ENCODE peak calls at places on chromosomes 13 and 19, in six cellular contexts. V is K562, A is HepG2, M is SK-N-SH, Y is H1, P is GM12878. E is an unnamed sample.

GRCh38 chr13:51844862-51845573 is at the start of gene TMEM272:
- DNase-seq in Y (peak; percentile 94), V (peak; percentile 86), P (no peak), M (peak; percentile 87), A (peak; percentile 43), E (peak; percentile 45)

GRCh38 chr19:35545001-35545854 is at the start of gene TMEM147:
- DNase-seq in V (peak; percentile 97), Y (peak; percentile 95), M (peak; percentile 100), P (no peak), A (peak; percentile 72), E (peak; percentile 100)

GRCh38 chr19:3743486-3743885 is 18.0 kb downstream of the APBA3 start:
- DNase-seq in Y (no peak), P (no peak), V (peak; percentile 55), M (no peak), A (no peak), E (no peak)

GRCh38 chr13:114258589-114258988 is 22.8 kb upstream of the UPF3A start:
- DNase-seq in A (no peak), M (no peak), V (no peak), P (no peak), Y (no peak), E (no peak)

GRCh38 chr19:50497030-50497420 is 14.0 kb downstream of the JOSD2 start:
- DNase-seq in P (no peak), A (no peak), M (no peak), V (no peak), Y (no peak), E (no peak)

GRCh38 chr19:47444388-47444821 is 25.1 kb upstream of the MEIS3 start:
- DNase-seq in P (no peak), V (peak; percentile 66), M (no peak), A (no peak), Y (peak; percentile 85), E (no peak)

GRCh38 chr19:43524922-43525835 is 1.8 kb downstream of the ETHE1 start:
- DNase-seq in P (peak; percentile 44), A (peak; percentile 87), Y (peak; percentile 63), V (no peak), M (no peak), E (no peak)

GRCh38 chr13:34358811-34359513 is 541.0 kb downstream of the RFC3 start:
- DNase-seq in Y (no peak), V (no peak), P (no peak), M (no peak), A (no peak), E (no peak)

GRCh38 chr19:35306473-35307246 is 14.7 kb downstream of the MAG start:
- DNase-seq in M (no peak), V (no peak), Y (no peak), P (no peak), A (peak; percentile 61), E (no peak)

GRCh38 chr13:103833453-103833852 is 767.2 kb upstream of the SLC10A2 start:
- DNase-seq in A (no peak), V (no peak), M (no peak), P (no peak), Y (no peak), E (no peak)

GRCh38 chr13:33797622-33798021 is 20.3 kb upstream of the RFC3 start:
- DNase-seq in P (no peak), A (no peak), V (no peak), Y (no peak), M (no peak), E (no peak)

GRCh38 chr13:103730407-103730806 is 664.2 kb upstream of the SLC10A2 start:
- DNase-seq in A (no peak), M (peak; percentile 4), P (no peak), V (no peak), Y (no peak), E (no peak)

GRCh38 chr19:56167064-56167578 is 8.7 kb upstream of the GALP start:
- DNase-seq in Y (no peak), P (no peak), A (no peak), V (no peak), M (no peak), E (no peak)

GRCh38 chr13:97976551-97977375 is 23.3 kb downstream of the IPO5 start:
- DNase-seq in Y (peak; percentile 94), V (peak; percentile 48), M (peak; percentile 75), A (no peak), P (no peak), E (peak; percentile 36)

DNA sequence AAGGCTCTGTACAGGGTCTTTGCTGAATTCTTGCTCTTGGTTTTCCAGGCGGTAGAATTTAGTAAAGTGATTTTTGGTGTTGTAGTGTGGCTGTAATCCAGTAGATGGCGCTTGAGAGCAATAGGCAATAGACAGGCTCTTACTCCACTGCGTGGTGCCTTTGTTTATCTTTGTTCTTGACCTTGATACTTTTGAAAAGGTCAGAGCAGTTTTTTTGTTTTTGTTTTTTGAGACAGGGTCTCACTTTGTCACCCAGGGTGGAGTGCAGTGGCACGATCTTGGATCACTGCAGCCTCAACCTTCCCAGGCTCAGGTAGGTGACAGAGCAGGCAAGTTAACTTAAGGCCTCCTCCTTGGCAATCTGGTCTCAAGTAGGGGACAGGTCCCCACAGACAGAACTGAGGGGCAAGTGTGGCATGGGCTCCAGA is 12.2 kb upstream of the LILRA5 start:
- DNase-seq in Y (peak; percentile 65), A (peak; percentile 30), M (peak; percentile 59), P (no peak), V (peak; percentile 70), E (no peak)
- TF ChIP-seq TAF1 in Y (no peak), A (no peak), M (no peak), P (no peak), V (no peak), E (no peak)

GRCh38 chr13:99198630-99199029 is 2.0 kb upstream of the UBAC2 start:
- DNase-seq in V (no peak), A (no peak), Y (no peak), M (no peak), P (no peak), E (no peak)
- TF ChIP-seq POLR2AphosphoS5 in V (no peak), A (no peak), Y (no peak), M (no peak), P (no peak), E (no peak)

GRCh38 chr13:94251801-94252200 is 227.7 kb downstream of the DCT start:
- DNase-seq in P (no peak), A (no peak), V (no peak), M (no peak), Y (no peak), E (no peak)

GRCh38 chr13:94252209-94252608 is 227.3 kb downstream of the DCT start:
- DNase-seq in A (no peak), Y (no peak), P (no peak), V (no peak), M (no peak), E (no peak)

GRCh38 chr13:94254737-94255136 is 224.7 kb downstream of the DCT start:
- DNase-seq in Y (no peak), A (no peak), M (no peak), P (no peak), V (no peak), E (no peak)

GRCh38 chr13:94261163-94261562 is 218.3 kb downstream of the DCT start:
- DNase-seq in V (no peak), A (no peak), P (no peak), Y (no peak), M (no peak), E (no peak)

GRCh38 chr13:94256671-94257070 is 222.8 kb downstream of the DCT start:
- DNase-seq in A (no peak), V (no peak), M (no peak), Y (no peak), P (no peak), E (no peak)
- TF ChIP-seq TAF1 in A (no peak), V (no peak), M (no peak), Y (no peak), P (no peak), E (no peak)

GRCh38 chr13:50081106-50081898 is 66.1 kb downstream of the KCNRG start:
- DNase-seq in Y (peak; percentile 76), M (peak; percentile 68), A (no peak), V (peak; percentile 47), P (no peak), E (no peak)

GRCh38 chr13:50081899-50082425 is 66.7 kb downstream of the KCNRG start:
- DNase-seq in P (peak; percentile 100), Y (peak; percentile 98), A (peak; percentile 96), V (peak; percentile 86), M (peak; percentile 94), E (peak; percentile 63)

GRCh38 chr13:50080856-50081105 is 65.5 kb downstream of the KCNRG start:
- DNase-seq in M (no peak), Y (no peak), P (no peak), V (no peak), A (no peak), E (no peak)

GRCh38 chr13:50080158-50080855 is 65.1 kb downstream of the KCNRG start:
- DNase-seq in V (peak; percentile 22), A (peak; percentile 23), P (no peak), M (peak; percentile 12), Y (no peak), E (no peak)

DNA sequence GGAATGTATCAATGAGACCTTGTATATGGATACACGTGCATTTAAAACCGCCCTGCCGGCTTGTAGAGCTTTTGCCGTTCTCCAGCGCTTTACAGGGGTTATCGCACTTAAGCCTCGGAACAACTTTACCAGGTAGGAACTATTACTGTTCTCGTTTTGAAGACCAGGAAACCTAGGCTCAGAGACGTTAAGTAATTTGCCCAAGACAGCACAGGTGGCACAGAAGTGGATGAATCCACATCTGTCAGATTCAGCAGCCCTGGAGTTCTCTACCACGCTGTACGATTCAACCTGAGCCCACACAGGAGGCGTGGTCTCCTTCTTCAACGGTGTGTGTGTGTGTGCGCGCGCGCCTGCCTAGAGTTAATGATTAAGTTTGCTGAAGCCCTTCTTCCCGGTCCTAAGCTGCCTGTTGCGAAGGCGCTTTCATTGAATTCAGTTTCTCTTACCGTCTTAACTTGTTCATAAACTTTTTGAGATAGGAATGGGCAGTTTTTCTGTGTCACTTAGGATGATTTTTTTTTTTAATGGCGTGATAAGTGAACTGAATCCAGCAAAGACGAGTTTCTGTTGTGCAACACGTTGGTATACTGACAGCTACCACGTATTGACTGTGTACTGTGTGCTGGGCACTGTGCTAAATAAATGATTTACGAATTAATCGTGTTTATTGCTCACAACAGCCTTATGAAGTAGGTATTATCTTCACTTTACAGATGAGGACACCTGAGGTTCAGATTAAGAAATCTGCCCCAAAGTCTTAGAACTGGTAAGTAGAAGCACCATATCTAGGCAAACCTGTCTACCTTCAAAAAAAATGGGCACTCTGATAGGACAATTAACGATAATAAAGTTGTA is 67.4 kb downstream of the KCNRG start:
- DNase-seq in V (peak; percentile 47), A (peak; percentile 94), Y (peak; percentile 62), M (peak; percentile 50), P (peak; percentile 62), E (peak; percentile 38)
- TF ChIP-seq POLR2AphosphoS5 in V (peak; percentile 56), A (peak; percentile 76), Y (no peak), M (no peak), P (no peak), E (no peak)

E was measured in GM12892.